ENCODE peak calls at places on chromosomes 5 and 9, in four cellular contexts. One of them, this sample, is unnamed. For H3K4me1, the result is how much of the 10 kb centered on the place peaks cover.

GRCh38 chr5:60205071-60205470 is 311.5 kb upstream of the PDE4D start:
- DNase-seq in suprapubic skin: no peak
- DNase-seq in astrocyte: no peak
- DNase-seq in Panc1: no peak
- DNase-seq in this sample: no peak

GRCh38 chr5:162047279-162047678 is 20.3 kb upstream of the GABRG2 start:
- DNase-seq in Panc1: no peak
- DNase-seq in astrocyte: no peak
- DNase-seq in suprapubic skin: no peak
- DNase-seq in this sample: no peak

GRCh38 chr9:75000835-75001234 is 27.3 kb downstream of the CARNMT1 start:
- DNase-seq in Panc1: no peak
- DNase-seq in astrocyte: no peak
- DNase-seq in suprapubic skin: no peak
- DNase-seq in this sample: no peak

GRCh38 chr9:119500072-119500771 is 131.0 kb upstream of the BRINP1 start:
- DNase-seq in Panc1: no peak
- DNase-seq in suprapubic skin: no peak
- DNase-seq in astrocyte: no peak
- DNase-seq in this sample: no peak

GRCh38 chr9:116262421-116262820 is 108.8 kb downstream of the PAPPA start:
- DNase-seq in Panc1: no peak
- DNase-seq in astrocyte: no peak
- DNase-seq in suprapubic skin: no peak
- DNase-seq in this sample: no peak

GRCh38 chr5:83577036-83577636 is 105.6 kb downstream of the VCAN start:
- DNase-seq in suprapubic skin: no peak
- DNase-seq in astrocyte: peak
- DNase-seq in Panc1: no peak
- DNase-seq in this sample: no peak

GRCh38 chr9:100213730-100214477 is 114.9 kb downstream of the INVS start:
- DNase-seq in suprapubic skin: no peak
- DNase-seq in Panc1: no peak
- DNase-seq in astrocyte: peak
- DNase-seq in this sample: no peak

GRCh38 chr5:40676643-40677333 is 2.9 kb upstream of the PTGER4 start:
- DNase-seq in Panc1: no peak
- DNase-seq in suprapubic skin: no peak
- DNase-seq in astrocyte: peak
- DNase-seq in this sample: no peak

GRCh38 chr5:41211417-41211816 is 1.9 kb downstream of the C6 start:
- DNase-seq in Panc1: no peak
- DNase-seq in suprapubic skin: no peak
- DNase-seq in astrocyte: no peak
- DNase-seq in this sample: no peak

GRCh38 chr5:9207820-9208418 is 338.0 kb downstream of the SEMA5A start:
- DNase-seq in astrocyte: peak
- DNase-seq in Panc1: peak
- DNase-seq in suprapubic skin: no peak
- DNase-seq in this sample: no peak

GRCh38 chr9:84874583-84874982 is 205.1 kb downstream of the NTRK2 start:
- DNase-seq in Panc1: no peak
- DNase-seq in astrocyte: no peak
- DNase-seq in suprapubic skin: no peak
- DNase-seq in this sample: no peak

GRCh38 chr5:54173251-54173650 is 137.1 kb downstream of the ARL15 start:
- DNase-seq in suprapubic skin: no peak
- DNase-seq in Panc1: no peak
- DNase-seq in astrocyte: no peak
- DNase-seq in this sample: no peak

GRCh38 chr9:127360829-127361228 is 36.1 kb upstream of the SLC2A8 start:
- DNase-seq in suprapubic skin: no peak
- DNase-seq in Panc1: no peak
- DNase-seq in astrocyte: peak
- DNase-seq in this sample: no peak

GRCh38 chr9:24459898-24460297 is 85.8 kb downstream of the IZUMO3 start:
- DNase-seq in astrocyte: no peak
- DNase-seq in suprapubic skin: no peak
- DNase-seq in Panc1: no peak
- DNase-seq in this sample: no peak

GRCh38 chr9:91117959-91118651 is 243.6 kb downstream of the AUH start:
- DNase-seq in suprapubic skin: peak
- DNase-seq in astrocyte: peak
- DNase-seq in Panc1: no peak
- DNase-seq in this sample: peak

GRCh38 chr5:148107608-148108007 is 43.8 kb downstream of the SPINK5 start:
- DNase-seq in suprapubic skin: no peak
- DNase-seq in Panc1: no peak
- DNase-seq in astrocyte: no peak
- DNase-seq in this sample: no peak
- TF ChIP-seq CTCF in suprapubic skin: no peak
- TF ChIP-seq CTCF in Panc1: no peak
- TF ChIP-seq CTCF in astrocyte: no peak
- TF ChIP-seq CTCF in this sample: no peak

GRCh38 chr9:38384990-38385848 is 7.3 kb upstream of the ALDH1B1 start:
- DNase-seq in Panc1: no peak
- DNase-seq in suprapubic skin: peak
- DNase-seq in astrocyte: no peak
- DNase-seq in this sample: no peak
- H3K4me1 ChIP-seq in Panc1: under half
- H3K4me1 ChIP-seq in suprapubic skin: under half
- H3K4me1 ChIP-seq in astrocyte: under half
- H3K4me1 ChIP-seq in this sample: under half

GRCh38 chr5:96924016-96924443 is 11.8 kb upstream of the LNPEP start:
- DNase-seq in Panc1: no peak
- DNase-seq in astrocyte: no peak
- DNase-seq in suprapubic skin: no peak
- DNase-seq in this sample: no peak
- H3K4me3 ChIP-seq in Panc1: no peak
- H3K4me3 ChIP-seq in astrocyte: no peak
- H3K4me3 ChIP-seq in suprapubic skin: no peak
- H3K4me3 ChIP-seq in this sample: no peak

DNA sequence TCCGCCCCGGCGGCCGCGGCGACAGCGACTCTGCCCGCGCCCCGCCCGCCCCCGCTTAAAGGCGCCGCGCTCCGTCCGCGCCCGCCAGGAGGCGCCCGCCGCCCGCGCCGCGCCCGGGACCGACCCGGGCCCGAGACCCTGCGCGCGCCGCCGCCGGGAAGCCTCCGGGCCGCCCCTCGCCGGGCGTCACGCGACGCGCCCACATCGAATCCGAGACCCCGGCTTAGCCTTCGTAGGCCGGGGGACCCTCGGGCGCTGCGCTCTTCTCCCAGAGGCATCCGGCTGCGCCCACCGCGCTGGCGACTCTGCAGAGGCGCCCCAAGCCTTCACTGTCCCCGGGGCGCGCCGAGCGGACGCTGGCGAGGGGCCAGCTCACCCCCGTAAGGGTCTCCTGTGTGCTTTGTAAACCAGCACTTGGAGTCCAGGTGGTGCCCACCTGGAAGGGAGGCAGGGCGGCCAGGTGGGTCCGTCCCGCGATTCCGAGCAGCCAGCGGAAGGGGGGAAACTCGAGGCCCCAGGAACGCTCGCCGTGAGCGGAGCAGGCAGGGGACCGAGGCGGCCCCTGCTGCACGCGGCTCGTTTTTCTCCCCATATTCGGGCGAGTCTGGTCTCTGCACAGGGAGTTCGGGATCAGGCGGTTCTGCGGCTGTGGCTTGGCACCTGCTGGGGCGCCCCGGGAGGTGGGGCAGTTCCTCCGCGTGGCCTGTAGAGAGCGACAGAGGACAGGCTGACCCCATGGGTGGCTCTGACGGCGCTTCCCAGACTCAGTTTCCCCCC is 432 bp upstream of the ABCA2 start:
- DNase-seq in Panc1: no peak
- DNase-seq in astrocyte: no peak
- DNase-seq in suprapubic skin: no peak
- DNase-seq in this sample: peak
- TF ChIP-seq CTCF in Panc1: peak
- TF ChIP-seq CTCF in astrocyte: no peak
- TF ChIP-seq CTCF in suprapubic skin: peak
- TF ChIP-seq CTCF in this sample: peak

GRCh38 chr5:25009063-25009462 is 364.3 kb upstream of the CDH10 start:
- DNase-seq in astrocyte: peak
- DNase-seq in Panc1: no peak
- DNase-seq in suprapubic skin: no peak
- DNase-seq in this sample: no peak
- H3K4me1 ChIP-seq in astrocyte: under half
- H3K4me1 ChIP-seq in Panc1: under half
- H3K4me1 ChIP-seq in suprapubic skin: under half
- H3K4me1 ChIP-seq in this sample: under half

GRCh38 chr9:130186839-130187522 is 14.8 kb downstream of the NCS1 start:
- DNase-seq in astrocyte: peak
- DNase-seq in suprapubic skin: no peak
- DNase-seq in Panc1: peak
- DNase-seq in this sample: peak
- H3K4me3 ChIP-seq in astrocyte: no peak
- H3K4me3 ChIP-seq in suprapubic skin: peak
- H3K4me3 ChIP-seq in Panc1: peak
- H3K4me3 ChIP-seq in this sample: no peak

DNA sequence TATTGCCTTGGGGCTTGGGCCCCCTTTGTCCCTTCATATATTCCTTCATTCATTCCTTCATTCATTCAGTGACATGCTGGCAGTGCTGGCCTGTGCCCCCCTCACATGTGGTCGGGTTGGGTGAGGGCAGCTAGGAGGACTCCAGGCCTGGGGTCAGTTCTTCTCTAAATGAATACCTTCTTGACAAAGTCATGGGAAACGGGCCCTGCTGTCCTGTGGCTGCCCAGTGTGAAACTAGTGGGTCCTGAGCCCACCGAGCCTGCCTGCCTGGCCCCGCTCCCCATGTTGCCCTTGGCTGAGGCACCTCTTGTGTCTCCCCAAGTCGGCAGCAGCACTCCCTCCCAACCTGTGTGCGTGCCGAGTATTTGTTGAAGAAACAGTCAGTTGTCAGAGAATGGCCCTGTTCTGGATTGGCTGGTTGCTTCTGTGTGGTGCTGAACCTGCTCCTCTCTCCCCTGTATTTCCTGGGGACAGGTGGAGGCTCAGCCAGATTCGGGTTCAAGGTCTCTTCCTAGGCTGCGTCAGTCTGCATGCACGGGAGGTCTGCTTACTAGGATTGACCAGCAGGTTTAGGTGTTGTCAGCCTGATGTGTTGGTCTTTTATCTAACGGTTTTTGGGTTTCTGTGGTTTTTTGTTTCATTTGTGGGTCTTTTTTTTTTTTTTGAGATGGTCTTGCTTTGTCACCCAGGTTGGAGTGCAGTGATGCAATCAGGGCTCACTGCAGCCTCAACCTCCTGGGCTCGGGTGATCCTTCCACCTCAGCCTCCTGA is 3.0 kb upstream of the CEL start:
- DNase-seq in suprapubic skin: no peak
- DNase-seq in astrocyte: no peak
- DNase-seq in Panc1: no peak
- DNase-seq in this sample: no peak
- TF ChIP-seq CTCF in suprapubic skin: no peak
- TF ChIP-seq CTCF in astrocyte: no peak
- TF ChIP-seq CTCF in Panc1: no peak
- TF ChIP-seq CTCF in this sample: no peak

GRCh38 chr5:86640998-86641397 is 23.3 kb downstream of the COX7C start:
- DNase-seq in Panc1: no peak
- DNase-seq in astrocyte: no peak
- DNase-seq in suprapubic skin: no peak
- DNase-seq in this sample: no peak
- H3K4me1 ChIP-seq in Panc1: under half
- H3K4me1 ChIP-seq in astrocyte: under half
- H3K4me1 ChIP-seq in suprapubic skin: under half
- H3K4me1 ChIP-seq in this sample: under half

DNA sequence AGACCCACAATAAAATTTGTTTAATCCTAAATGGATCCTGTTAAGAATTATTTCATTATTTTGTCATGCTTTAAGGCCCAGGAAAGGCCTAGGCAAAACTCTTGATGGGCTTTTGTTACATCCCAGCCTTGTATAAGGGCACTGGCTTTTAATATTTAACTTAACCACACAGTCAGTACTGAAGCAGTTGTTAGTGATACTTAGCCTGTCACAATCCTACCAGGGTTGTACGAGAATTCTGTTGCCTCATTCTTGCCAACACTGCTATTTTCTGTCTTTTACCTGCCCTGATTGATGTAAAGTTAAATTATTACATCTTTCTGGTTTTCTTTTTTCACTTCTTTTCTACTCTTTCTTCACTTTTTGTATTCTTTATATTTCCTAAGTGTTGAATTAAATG is 10.9 kb downstream of the ZNF169 start:
- DNase-seq in Panc1: no peak
- DNase-seq in suprapubic skin: no peak
- DNase-seq in astrocyte: no peak
- DNase-seq in this sample: no peak
- H3K4me3 ChIP-seq in Panc1: no peak
- H3K4me3 ChIP-seq in suprapubic skin: no peak
- H3K4me3 ChIP-seq in astrocyte: no peak
- H3K4me3 ChIP-seq in this sample: no peak

This sample was measured in left lung.